ENCODE peak calls at places on chromosomes 2 and 18, in nine cellular contexts. G is GM23338, S is transverse colon, C is upper lobe of left lung, E is K562, A is H1, X is stomach, U is HCT116, W is spleen. I is an unnamed sample.

GRCh38 chr2:227632827-227633226 is 15.5 kb downstream of the SCYGR4 start:
- DNase-seq in G (no peak), S (no peak), C (no peak), E (no peak), A (no peak), X (no peak), U (no peak), W (no peak), I (no peak)

GRCh38 chr2:4553219-4553618 is 849.8 kb downstream of the DCDC2C start:
- DNase-seq in G (no peak), S (no peak), C (no peak), E (no peak), A (no peak), X (no peak), U (no peak), W (peak; percentile 42), I (no peak)

GRCh38 chr2:64727013-64727767 is 73.5 kb upstream of the SERTAD2 start:
- DNase-seq in G (no peak), S (no peak), C (no peak), E (no peak), A (no peak), X (no peak), U (no peak), W (no peak), I (no peak)

GRCh38 chr2:212228651-212229253 is 309.9 kb downstream of the ERBB4 start:
- DNase-seq in G (no peak), S (no peak), C (no peak), E (no peak), A (no peak), X (no peak), U (no peak), W (no peak), I (no peak)

GRCh38 chr2:105886029-105886454 is 141.3 kb downstream of the NCK2 start:
- DNase-seq in G (no peak), S (no peak), C (no peak), E (no peak), A (no peak), X (no peak), U (no peak), W (no peak), I (no peak)

GRCh38 chr2:73877071-73877802 is 15.6 kb upstream of the ACTG2 start:
- DNase-seq in G (no peak), S (no peak), C (no peak), E (no peak), A (no peak), X (no peak), U (no peak), W (no peak), I (no peak)

GRCh38 chr18:8911408-8912340 is 190.8 kb upstream of the NDUFV2 start:
- DNase-seq in G (no peak), S (no peak), C (no peak), E (no peak), A (no peak), X (no peak), U (no peak), W (no peak), I (no peak)

GRCh38 chr2:3422161-3422767 is 42.8 kb downstream of the TRAPPC12 start:
- DNase-seq in G (no peak), S (no peak), C (no peak), E (no peak), A (no peak), X (no peak), U (no peak), W (no peak), I (no peak)

GRCh38 chr2:207770602-207771404 is 1.1 kb upstream of the FZD5 start:
- DNase-seq in G (peak; percentile 65), S (peak; percentile 43), C (peak; percentile 31), E (no peak), A (peak; percentile 67), X (no peak), U (no peak), W (peak; percentile 83), I (no peak)

GRCh38 chr2:207768891-207769596 is 662 bp downstream of the FZD5 start:
- DNase-seq in G (no peak), S (peak; percentile 23), C (peak; percentile 32), E (peak; percentile 23), A (peak; percentile 62), X (no peak), U (no peak), W (peak; percentile 91), I (no peak)

GRCh38 chr2:207772081-207772843 is 2.6 kb upstream of the FZD5 start:
- DNase-seq in G (peak; percentile 97), S (no peak), C (no peak), E (peak; percentile 78), A (no peak), X (no peak), U (no peak), W (no peak), I (no peak)

GRCh38 chr2:207772844-207773205 is 3.1 kb upstream of the FZD5 start:
- DNase-seq in G (no peak), S (no peak), C (no peak), E (no peak), A (no peak), X (no peak), U (no peak), W (no peak), I (no peak)

DNA sequence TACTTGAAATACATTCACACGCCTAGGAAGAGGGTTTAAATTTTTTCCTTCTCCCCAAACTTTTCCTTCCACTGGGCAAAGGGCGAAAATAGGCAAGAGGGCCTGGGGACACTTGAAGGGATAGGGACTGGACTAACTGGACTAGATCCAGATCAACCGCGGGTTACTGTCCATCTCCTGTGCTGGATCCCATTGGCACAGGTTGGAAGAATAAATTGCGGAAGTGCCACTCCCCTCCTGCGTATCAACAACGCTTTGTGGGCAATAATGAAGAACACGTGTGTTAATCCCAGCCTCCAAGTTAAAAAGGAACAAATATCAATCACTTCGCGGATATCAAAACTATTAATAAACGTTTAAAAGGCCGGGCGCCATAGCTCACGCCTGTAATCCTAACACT is 1.7 kb upstream of the FZD5 start:
- DNase-seq in G (no peak), S (peak; percentile 36), C (no peak), E (no peak), A (no peak), X (no peak), U (no peak), W (no peak), I (no peak)
- H3K27ac ChIP-seq in G (no peak overlapping the region), S (peak overlapping the region; percentile 96), C (peak overlapping the region; percentile 90), E (peak overlapping the region; percentile 91), A (no peak overlapping the region), X (peak overlapping the region; percentile 94), U (no peak overlapping the region), W (peak overlapping the region; percentile 76), I (no peak overlapping the region)

GRCh38 chr18:57784816-57785144 is 18.3 kb downstream of the ATP8B1 start:
- DNase-seq in G (no peak), S (no peak), C (no peak), E (no peak), A (no peak), X (no peak), U (no peak), W (no peak), I (no peak)

GRCh38 chr18:57780318-57781127 is 22.6 kb downstream of the ATP8B1 start:
- DNase-seq in G (no peak), S (no peak), C (no peak), E (peak; percentile 37), A (no peak), X (no peak), U (no peak), W (no peak), I (no peak)

GRCh38 chr18:57784034-57784815 is 18.9 kb downstream of the ATP8B1 start:
- DNase-seq in G (no peak), S (no peak), C (no peak), E (no peak), A (no peak), X (no peak), U (no peak), W (no peak), I (no peak)

GRCh38 chr18:57776767-57777166 is 26.3 kb downstream of the ATP8B1 start:
- DNase-seq in G (no peak), S (no peak), C (no peak), E (peak; percentile 60), A (no peak), X (no peak), U (no peak), W (no peak), I (no peak)

GRCh38 chr18:57781128-57781463 is 22.0 kb downstream of the ATP8B1 start:
- DNase-seq in G (no peak), S (no peak), C (no peak), E (no peak), A (no peak), X (no peak), U (no peak), W (no peak), I (no peak)
- H3K4me3 ChIP-seq in G (no peak overlapping the region), S (no peak overlapping the region), C (no peak overlapping the region), E (no peak overlapping the region), A (no peak overlapping the region), X (no peak overlapping the region), U (no peak overlapping the region), W (no peak overlapping the region), I (no peak overlapping the region)

GRCh38 chr2:215407061-215407460 is 28.8 kb downstream of the FN1 start:
- DNase-seq in G (no peak), S (no peak), C (no peak), E (no peak), A (no peak), X (no peak), U (no peak), W (no peak), I (no peak)

GRCh38 chr2:215410932-215411285 is 25.0 kb downstream of the FN1 start:
- DNase-seq in G (no peak), S (no peak), C (no peak), E (no peak), A (no peak), X (no peak), U (peak; percentile 89), W (no peak), I (no peak)

GRCh38 chr2:215411941-215412743 is 23.7 kb downstream of the FN1 start:
- DNase-seq in G (no peak), S (no peak), C (no peak), E (no peak), A (no peak), X (no peak), U (no peak), W (no peak), I (no peak)

GRCh38 chr2:215407596-215408264 is 28.1 kb downstream of the FN1 start:
- DNase-seq in G (no peak), S (no peak), C (no peak), E (no peak), A (no peak), X (no peak), U (no peak), W (no peak), I (no peak)

GRCh38 chr2:215409331-215410127 is 26.3 kb downstream of the FN1 start:
- DNase-seq in G (no peak), S (no peak), C (no peak), E (no peak), A (no peak), X (no peak), U (peak; percentile 21), W (no peak), I (no peak)
- TF ChIP-seq POLR2AphosphoS5 in G (no peak), S (no peak), C (no peak), E (no peak), A (no peak), X (no peak), U (no peak), W (no peak), I (no peak)

GRCh38 chr18:45734505-45734904 is 10.5 kb downstream of the SLC14A1 start:
- DNase-seq in G (no peak), S (no peak), C (no peak), E (no peak), A (no peak), X (no peak), U (no peak), W (no peak), I (no peak)

GRCh38 chr18:45731706-45732105 is 7.7 kb downstream of the SLC14A1 start:
- DNase-seq in G (no peak), S (no peak), C (no peak), E (no peak), A (no peak), X (no peak), U (no peak), W (no peak), I (no peak)

GRCh38 chr18:45733535-45733934 is 9.6 kb downstream of the SLC14A1 start:
- DNase-seq in G (peak; percentile 78), S (no peak), C (no peak), E (no peak), A (peak; percentile 67), X (no peak), U (no peak), W (no peak), I (no peak)

GRCh38 chr18:45728341-45729010 is 4.5 kb downstream of the SLC14A1 start:
- DNase-seq in G (no peak), S (no peak), C (no peak), E (no peak), A (no peak), X (no peak), U (no peak), W (no peak), I (no peak)

GRCh38 chr18:45730832-45731545 is 7.0 kb downstream of the SLC14A1 start:
- DNase-seq in G (no peak), S (no peak), C (no peak), E (no peak), A (no peak), X (no peak), U (no peak), W (no peak), I (peak; percentile 69)
- H3K27ac ChIP-seq in G (no peak overlapping the region), S (no peak overlapping the region), C (no peak overlapping the region), E (no peak overlapping the region), A (no peak overlapping the region), X (no peak overlapping the region), U (no peak overlapping the region), W (no peak overlapping the region), I (no peak overlapping the region)